ENCODE peak calls at places on chromosome 5, in four cellular contexts. M, R, A and S are unnamed samples.

GRCh38 chr5:150153957-150154617 is 1.6 kb downstream of the PDGFRB start:
- DNase-seq in R (peak; percentile 55), M (peak; percentile 54), A (peak; percentile 82), S (no peak)

GRCh38 chr5:170611446-170612088 is 107.7 kb downstream of the KCNIP1 start:
- DNase-seq in M (no peak), A (no peak), R (no peak), S (no peak)

GRCh38 chr5:35822541-35822940 is 34.1 kb upstream of the IL7R start:
- DNase-seq in M (no peak), A (no peak), R (no peak), S (no peak)

GRCh38 chr5:56490971-56491468 is 257.9 kb upstream of the ANKRD55 start:
- DNase-seq in R (no peak), A (peak; percentile 92), M (no peak), S (no peak)

GRCh38 chr5:18764161-18764560 is 1129.9 kb downstream of the TAF11L14 start:
- DNase-seq in R (no peak), M (no peak), A (no peak), S (no peak)

GRCh38 chr5:147190236-147190815 is 44.5 kb upstream of the STK32A start:
- DNase-seq in A (no peak), M (no peak), R (no peak), S (no peak)

GRCh38 chr5:109830955-109831502 is 141.3 kb downstream of the MAN2A1 start:
- DNase-seq in A (peak; percentile 71), R (no peak), M (no peak), S (no peak)

GRCh38 chr5:77828445-77828844 is 52.3 kb upstream of the TBCA start:
- DNase-seq in A (no peak), M (no peak), R (no peak), S (no peak)

GRCh38 chr5:23445573-23445972 is 61.8 kb upstream of the PRDM9 start:
- DNase-seq in M (no peak), A (no peak), R (no peak), S (no peak)

GRCh38 chr5:82692826-82693225 is 384.4 kb downstream of the TMEM167A start:
- DNase-seq in M (no peak), R (no peak), A (no peak), S (no peak)

GRCh38 chr5:136013559-136013958 is 15.2 kb upstream of the TGFBI start:
- DNase-seq in M (no peak), A (no peak), R (no peak), S (no peak)